ENCODE peak calls at places on chromosomes 4 and X, in four cellular contexts. One of them, this sample, is unnamed.

GRCh38 chr4:106594291-106594952 is 225.8 kb upstream of the GIMD1 start:
- DNase-seq in stimulated activated CD4-positive, alpha-beta T cell treated with anti-CD3 and anti-CD28 coated beads, TNF-alpha, amount 100 ng/mL, for 24 hours: no peak
- DNase-seq in T-helper 1 cell: no peak
- DNase-seq in EL: peak
- DNase-seq in this sample: no peak

GRCh38 chr4:84792366-84793301 is 173.9 kb downstream of the WDFY3 start:
- DNase-seq in stimulated activated CD4-positive, alpha-beta T cell treated with anti-CD3 and anti-CD28 coated beads, TNF-alpha, amount 100 ng/mL, for 24 hours: no peak
- DNase-seq in T-helper 1 cell: no peak
- DNase-seq in EL: peak
- DNase-seq in this sample: no peak

GRCh38 chr4:37383579-37384229 is 139.2 kb downstream of the NWD2 start:
- DNase-seq in stimulated activated CD4-positive, alpha-beta T cell treated with anti-CD3 and anti-CD28 coated beads, TNF-alpha, amount 100 ng/mL, for 24 hours: no peak
- DNase-seq in T-helper 1 cell: no peak
- DNase-seq in EL: peak
- DNase-seq in this sample: no peak

GRCh38 chrX:32877592-32877991 is 333.8 kb downstream of the DMD start:
- DNase-seq in stimulated activated CD4-positive, alpha-beta T cell treated with anti-CD3 and anti-CD28 coated beads, TNF-alpha, amount 100 ng/mL, for 24 hours: no peak
- DNase-seq in T-helper 1 cell: no peak
- DNase-seq in EL: no peak
- DNase-seq in this sample: no peak

GRCh38 chr4:145909331-145909730 is 29.3 kb downstream of the ZNF827 start:
- DNase-seq in stimulated activated CD4-positive, alpha-beta T cell treated with anti-CD3 and anti-CD28 coated beads, TNF-alpha, amount 100 ng/mL, for 24 hours: no peak
- DNase-seq in T-helper 1 cell: no peak
- DNase-seq in EL: peak
- DNase-seq in this sample: no peak

GRCh38 chr4:3254302-3255131 is 5.6 kb downstream of the MSANTD1 start:
- DNase-seq in stimulated activated CD4-positive, alpha-beta T cell treated with anti-CD3 and anti-CD28 coated beads, TNF-alpha, amount 100 ng/mL, for 24 hours: no peak
- DNase-seq in T-helper 1 cell: no peak
- DNase-seq in EL: no peak
- DNase-seq in this sample: no peak

GRCh38 chrX:22300130-22300529 is 27.4 kb downstream of the CBLL2 start:
- DNase-seq in stimulated activated CD4-positive, alpha-beta T cell treated with anti-CD3 and anti-CD28 coated beads, TNF-alpha, amount 100 ng/mL, for 24 hours: no peak
- DNase-seq in T-helper 1 cell: no peak
- DNase-seq in EL: peak
- DNase-seq in this sample: no peak

GRCh38 chr4:5888222-5888701 is 4.6 kb downstream of the CRMP1 start:
- DNase-seq in stimulated activated CD4-positive, alpha-beta T cell treated with anti-CD3 and anti-CD28 coated beads, TNF-alpha, amount 100 ng/mL, for 24 hours: no peak
- DNase-seq in T-helper 1 cell: no peak
- DNase-seq in EL: no peak
- DNase-seq in this sample: no peak

GRCh38 chrX:100319716-100320115 is 90.4 kb downstream of the PCDH19 start:
- DNase-seq in stimulated activated CD4-positive, alpha-beta T cell treated with anti-CD3 and anti-CD28 coated beads, TNF-alpha, amount 100 ng/mL, for 24 hours: no peak
- DNase-seq in T-helper 1 cell: no peak
- DNase-seq in EL: no peak
- DNase-seq in this sample: no peak

GRCh38 chr4:52873861-52874343 is 11.8 kb downstream of the RASL11B start:
- DNase-seq in stimulated activated CD4-positive, alpha-beta T cell treated with anti-CD3 and anti-CD28 coated beads, TNF-alpha, amount 100 ng/mL, for 24 hours: no peak
- DNase-seq in T-helper 1 cell: no peak
- DNase-seq in EL: no peak
- DNase-seq in this sample: no peak

GRCh38 chr4:40395908-40396806 is 61.0 kb downstream of the CHRNA9 start:
- DNase-seq in stimulated activated CD4-positive, alpha-beta T cell treated with anti-CD3 and anti-CD28 coated beads, TNF-alpha, amount 100 ng/mL, for 24 hours: no peak
- DNase-seq in T-helper 1 cell: no peak
- DNase-seq in EL: no peak
- DNase-seq in this sample: no peak

GRCh38 chr4:147969573-147969972 is 237.7 kb downstream of the ARHGAP10 start:
- DNase-seq in stimulated activated CD4-positive, alpha-beta T cell treated with anti-CD3 and anti-CD28 coated beads, TNF-alpha, amount 100 ng/mL, for 24 hours: no peak
- DNase-seq in T-helper 1 cell: no peak
- DNase-seq in EL: no peak
- DNase-seq in this sample: no peak

GRCh38 chr4:1470393-1470670 is 64.1 kb upstream of the NKX1-1 start:
- DNase-seq in stimulated activated CD4-positive, alpha-beta T cell treated with anti-CD3 and anti-CD28 coated beads, TNF-alpha, amount 100 ng/mL, for 24 hours: no peak
- DNase-seq in T-helper 1 cell: no peak
- DNase-seq in EL: no peak
- DNase-seq in this sample: no peak

GRCh38 chr4:143438710-143439109 is 74.8 kb upstream of the SMARCA5 start:
- DNase-seq in stimulated activated CD4-positive, alpha-beta T cell treated with anti-CD3 and anti-CD28 coated beads, TNF-alpha, amount 100 ng/mL, for 24 hours: no peak
- DNase-seq in T-helper 1 cell: no peak
- DNase-seq in EL: peak
- DNase-seq in this sample: no peak

GRCh38 chrX:154417157-154417556 is 5.8 kb downstream of the TAFAZZIN start:
- DNase-seq in stimulated activated CD4-positive, alpha-beta T cell treated with anti-CD3 and anti-CD28 coated beads, TNF-alpha, amount 100 ng/mL, for 24 hours: no peak
- DNase-seq in T-helper 1 cell: no peak
- DNase-seq in EL: no peak
- DNase-seq in this sample: no peak

GRCh38 chrX:39971760-39972159 is 126.0 kb downstream of the BCOR start:
- DNase-seq in stimulated activated CD4-positive, alpha-beta T cell treated with anti-CD3 and anti-CD28 coated beads, TNF-alpha, amount 100 ng/mL, for 24 hours: no peak
- DNase-seq in T-helper 1 cell: no peak
- DNase-seq in EL: no peak
- DNase-seq in this sample: no peak

GRCh38 chrX:48945517-48946348 is 11.7 kb downstream of the OTUD5 start:
- DNase-seq in stimulated activated CD4-positive, alpha-beta T cell treated with anti-CD3 and anti-CD28 coated beads, TNF-alpha, amount 100 ng/mL, for 24 hours: no peak
- DNase-seq in T-helper 1 cell: peak
- DNase-seq in EL: peak
- DNase-seq in this sample: peak

GRCh38 chrX:153925739-153926593 is at the start of gene ARHGAP4:
- DNase-seq in stimulated activated CD4-positive, alpha-beta T cell treated with anti-CD3 and anti-CD28 coated beads, TNF-alpha, amount 100 ng/mL, for 24 hours: no peak
- DNase-seq in T-helper 1 cell: peak
- DNase-seq in EL: no peak
- DNase-seq in this sample: peak

GRCh38 chr4:20253272-20253798 is 1.6 kb downstream of the SLIT2 start:
- DNase-seq in stimulated activated CD4-positive, alpha-beta T cell treated with anti-CD3 and anti-CD28 coated beads, TNF-alpha, amount 100 ng/mL, for 24 hours: no peak
- DNase-seq in T-helper 1 cell: no peak
- DNase-seq in EL: peak
- DNase-seq in this sample: no peak

GRCh38 chrX:71941771-71942170 is 31.1 kb downstream of the NHSL2 start:
- DNase-seq in stimulated activated CD4-positive, alpha-beta T cell treated with anti-CD3 and anti-CD28 coated beads, TNF-alpha, amount 100 ng/mL, for 24 hours: no peak
- DNase-seq in T-helper 1 cell: no peak
- DNase-seq in EL: peak
- DNase-seq in this sample: no peak

GRCh38 chr4:8745036-8745827 is 126.4 kb downstream of the HMX1 start:
- DNase-seq in stimulated activated CD4-positive, alpha-beta T cell treated with anti-CD3 and anti-CD28 coated beads, TNF-alpha, amount 100 ng/mL, for 24 hours: no peak
- DNase-seq in T-helper 1 cell: no peak
- DNase-seq in EL: no peak
- DNase-seq in this sample: no peak

GRCh38 chr4:1336079-1336478 is 10.9 kb upstream of the UVSSA start:
- DNase-seq in stimulated activated CD4-positive, alpha-beta T cell treated with anti-CD3 and anti-CD28 coated beads, TNF-alpha, amount 100 ng/mL, for 24 hours: no peak
- DNase-seq in T-helper 1 cell: no peak
- DNase-seq in EL: no peak
- DNase-seq in this sample: no peak

This sample was measured in activated T-helper 9 cell treated with anti-CD3 and anti-CD28 coated beads, Interleukin-2, amount 50 U/mL, for 16 hours.